ENCODE peak calls at places on chromosomes 1 and 21, in nine cellular contexts. X, V, Z, U, O, H, E, S and F are unnamed samples.

GRCh38 chr1:18882511-18882910 is 19.8 kb downstream of the ALDH4A1 start:
- DNase-seq in X (no peak), V (no peak), Z (no peak), U (no peak), O (no peak), H (no peak), E (no peak), S (no peak), F (no peak)

GRCh38 chr1:15158506-15159165 is 5.1 kb downstream of the TMEM51 start:
- DNase-seq in X (no peak), V (no peak), Z (no peak), U (no peak), O (no peak), H (no peak), E (no peak), S (no peak), F (no peak)

GRCh38 chr1:161725888-161726630 is 4.7 kb downstream of the FCRLB start:
- DNase-seq in X (peak; percentile 80), V (peak; percentile 64), Z (peak; percentile 36), U (peak; percentile 45), O (peak; percentile 46), H (peak; percentile 86), E (peak; percentile 49), S (no peak), F (no peak)

GRCh38 chr1:195462646-195463045 is 1145.6 kb downstream of the KCNT2 start:
- DNase-seq in X (no peak), V (no peak), Z (no peak), U (no peak), O (no peak), H (no peak), E (no peak), S (no peak), F (no peak)

GRCh38 chr21:43956019-43956666 is 56.0 kb upstream of the TRAPPC10 start:
- DNase-seq in X (no peak), V (no peak), Z (no peak), U (no peak), O (no peak), H (no peak), E (no peak), S (no peak), F (no peak)

GRCh38 chr1:42198251-42198650 is 33.7 kb upstream of the GUCA2A start:
- DNase-seq in X (no peak), V (no peak), Z (no peak), U (no peak), O (no peak), H (no peak), E (no peak), S (no peak), F (no peak)

GRCh38 chr1:168653567-168653966 is 75.4 kb downstream of the DPT start:
- DNase-seq in X (no peak), V (no peak), Z (no peak), U (no peak), O (no peak), H (no peak), E (no peak), S (no peak), F (no peak)

GRCh38 chr1:241627453-241628329 is 12.5 kb downstream of the CHML start:
- DNase-seq in X (no peak), V (no peak), Z (no peak), U (no peak), O (peak; percentile 55), H (peak; percentile 86), E (no peak), S (no peak), F (no peak)

GRCh38 chr1:246836647-246837046 is 95.1 kb downstream of the AHCTF1 start:
- DNase-seq in X (no peak), V (no peak), Z (no peak), U (no peak), O (no peak), H (no peak), E (no peak), S (no peak), F (no peak)

GRCh38 chr1:23957096-23957495 is 2.5 kb upstream of the PNRC2 start:
- DNase-seq in X (no peak), V (no peak), Z (no peak), U (no peak), O (no peak), H (no peak), E (peak; percentile 29), S (no peak), F (no peak)

GRCh38 chr1:182909578-182909977 is 43.4 kb downstream of the SHCBP1L start:
- DNase-seq in X (no peak), V (no peak), Z (no peak), U (no peak), O (no peak), H (no peak), E (no peak), S (no peak), F (no peak)

GRCh38 chr1:13749543-13750307 is 49.7 kb downstream of the PRDM2 start:
- DNase-seq in X (peak; percentile 82), V (no peak), Z (no peak), U (peak; percentile 58), O (no peak), H (peak; percentile 72), E (peak; percentile 46), S (no peak), F (peak; percentile 33)

GRCh38 chr1:170558731-170559130 is 26.8 kb downstream of the GORAB start:
- DNase-seq in X (no peak), V (no peak), Z (no peak), U (no peak), O (no peak), H (no peak), E (no peak), S (no peak), F (no peak)

GRCh38 chr1:170560681-170561285 is 28.8 kb downstream of the GORAB start:
- DNase-seq in X (no peak), V (no peak), Z (no peak), U (no peak), O (no peak), H (no peak), E (no peak), S (no peak), F (no peak)

GRCh38 chr1:170562644-170563338 is 30.8 kb downstream of the GORAB start:
- DNase-seq in X (peak; percentile 62), V (peak; percentile 61), Z (peak; percentile 84), U (peak; percentile 70), O (peak; percentile 2), H (no peak), E (peak; percentile 85), S (no peak), F (peak; percentile 60)

GRCh38 chr1:170556910-170557309 is 24.9 kb downstream of the GORAB start:
- DNase-seq in X (no peak), V (no peak), Z (no peak), U (no peak), O (no peak), H (no peak), E (no peak), S (no peak), F (no peak)

DNA sequence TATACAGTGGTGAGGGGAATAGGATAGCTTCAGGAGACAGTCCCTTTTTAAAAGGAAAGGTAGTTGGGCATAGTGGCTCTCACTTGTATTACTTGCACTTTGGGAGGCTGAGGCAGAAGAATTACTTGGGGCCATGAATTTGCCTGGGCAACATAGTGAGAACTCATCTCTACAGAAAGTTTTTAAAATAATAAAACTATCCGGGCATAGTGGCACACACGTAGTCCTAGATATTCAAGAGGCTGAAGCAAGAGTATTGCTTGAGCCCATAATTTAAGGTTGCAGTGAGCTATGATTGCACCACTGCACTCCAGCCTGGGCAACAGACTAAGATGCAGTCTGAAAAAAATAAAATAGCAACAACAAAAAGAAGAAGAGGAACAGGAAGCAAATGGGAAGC is 27.2 kb downstream of the GORAB start:
- DNase-seq in X (no peak), V (no peak), Z (no peak), U (no peak), O (no peak), H (no peak), E (no peak), S (no peak), F (no peak)
- H3K4me1 ChIP-seq in X (peaks cover 7% of the 10 kb centered on the region), V (peaks cover 5% of the 10 kb centered on the region), Z (peaks cover 4% of the 10 kb centered on the region), U (peaks cover 13% of the 10 kb centered on the region), O (peaks cover 11% of the 10 kb centered on the region), H (no peaks in the 10 kb centered on the region), E (peaks cover 22% of the 10 kb centered on the region), S (peaks cover 37% of the 10 kb centered on the region), F (peaks cover 17% of the 10 kb centered on the region)

DNA sequence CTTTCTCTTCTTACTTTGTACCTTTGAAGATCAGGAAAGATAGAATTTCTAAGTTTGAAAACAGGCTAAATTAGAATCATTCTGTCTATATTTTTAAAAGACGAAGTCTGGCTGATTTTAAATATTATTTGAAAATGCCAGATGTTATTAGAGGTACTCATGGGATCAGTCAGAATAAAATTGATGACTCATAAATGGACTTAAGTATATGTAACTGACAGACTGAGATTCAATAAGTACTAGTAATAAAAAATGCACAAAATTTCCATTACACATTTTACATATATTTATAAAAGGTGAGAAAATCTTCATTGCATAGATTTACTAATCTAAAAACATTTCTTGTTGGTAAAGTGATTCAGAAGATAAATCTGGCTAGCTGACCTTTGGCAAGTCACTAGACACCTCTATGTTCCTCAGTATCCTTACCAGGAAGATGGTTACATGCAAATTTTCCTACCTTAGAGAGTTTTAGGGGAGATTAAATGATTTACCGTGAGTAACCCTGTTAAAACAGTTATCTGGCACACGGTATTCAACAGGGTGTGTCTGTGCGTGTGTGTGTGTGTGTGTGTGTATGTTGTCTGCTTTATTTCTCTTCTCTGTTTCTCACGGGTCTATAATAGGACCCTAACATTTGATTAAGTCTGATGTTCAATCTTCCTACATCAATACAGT is 189.0 kb downstream of the RUNX1 start:
- DNase-seq in X (no peak), V (no peak), Z (no peak), U (no peak), O (no peak), H (peak; percentile 50), E (no peak), S (no peak), F (no peak)
- H3K4me1 ChIP-seq in X (no peaks in the 10 kb centered on the region), V (no peaks in the 10 kb centered on the region), Z (peaks cover 7% of the 10 kb centered on the region), U (peaks cover 8% of the 10 kb centered on the region), O (no peaks in the 10 kb centered on the region), H (peaks cover 30% of the 10 kb centered on the region), E (peaks cover 11% of the 10 kb centered on the region), S (peaks cover 27% of the 10 kb centered on the region), F (no peaks in the 10 kb centered on the region)

GRCh38 chr1:27601771-27602509 is 2.0 kb downstream of the AHDC1 start:
- DNase-seq in X (peak; percentile 84), V (no peak), Z (no peak), U (peak; percentile 70), O (no peak), H (no peak), E (peak; percentile 55), S (no peak), F (no peak)
- H3K4me1 ChIP-seq in X (peaks cover 23% of the 10 kb centered on the region), V (peaks cover 22% of the 10 kb centered on the region), Z (peaks cover 62% of the 10 kb centered on the region), U (peaks cover 82% of the 10 kb centered on the region), O (peaks cover 66% of the 10 kb centered on the region), H (peaks cover 48% of the 10 kb centered on the region), E (peaks cover 76% of the 10 kb centered on the region), S (peaks cover 86% of the 10 kb centered on the region), F (peaks cover 64% of the 10 kb centered on the region)

DNA sequence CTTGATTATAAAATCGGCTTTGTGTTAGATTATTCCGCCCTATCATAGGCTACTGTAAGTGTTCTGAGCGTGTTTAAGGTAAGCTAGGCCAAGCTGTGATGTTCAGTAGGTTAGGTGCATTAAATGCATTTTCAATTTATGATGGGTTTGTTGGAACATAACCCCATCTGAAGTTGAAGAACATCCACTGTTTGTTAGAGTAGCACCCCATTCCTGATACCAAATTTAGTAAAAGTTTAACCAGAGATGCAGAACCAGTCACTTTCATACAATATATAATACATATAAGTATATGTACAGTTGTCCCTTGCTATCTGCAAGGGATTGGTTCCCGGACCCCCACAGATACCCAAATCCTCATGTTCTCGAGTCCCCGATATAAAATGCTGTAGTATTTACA is 16.1 kb downstream of the UBASH3A start:
- DNase-seq in X (no peak), V (no peak), Z (no peak), U (no peak), O (no peak), H (no peak), E (no peak), S (no peak), F (no peak)
- H3K4me1 ChIP-seq in X (no peaks in the 10 kb centered on the region), V (no peaks in the 10 kb centered on the region), Z (peaks cover 11% of the 10 kb centered on the region), U (no peaks in the 10 kb centered on the region), O (peaks cover 86% of the 10 kb centered on the region), H (peaks cover 7% of the 10 kb centered on the region), E (no peaks in the 10 kb centered on the region), S (peaks cover 8% of the 10 kb centered on the region), F (no peaks in the 10 kb centered on the region)

GRCh38 chr1:184030433-184031126 is 6.9 kb downstream of the COLGALT2 start:
- DNase-seq in X (no peak), V (no peak), Z (no peak), U (no peak), O (no peak), H (no peak), E (no peak), S (no peak), F (no peak)
- H3K4me1 ChIP-seq in X (no peaks in the 10 kb centered on the region), V (peaks cover 6% of the 10 kb centered on the region), Z (peaks cover 8% of the 10 kb centered on the region), U (peaks cover 14% of the 10 kb centered on the region), O (peaks cover under 1% of the 10 kb centered on the region), H (peaks cover under 1% of the 10 kb centered on the region), E (peaks cover 44% of the 10 kb centered on the region), S (peaks cover 23% of the 10 kb centered on the region), F (no peaks in the 10 kb centered on the region)